ENCODE peak calls at places on chromosomes 6 and 20, in five cellular contexts. One of them, this sample, is unnamed.

GRCh38 chr6:100467144-100468012 is 2.7 kb upstream of the SIM1 start:
- DNase-seq in GM23338: peak; percentile 44
- DNase-seq in OCI-LY7: no peak
- DNase-seq in right lobe of liver: no peak
- DNase-seq in neural progenitor cell: peak; percentile 46
- DNase-seq in this sample: no peak

GRCh38 chr6:107820571-107821261 is 3.4 kb downstream of the SCML4 start:
- DNase-seq in GM23338: no peak
- DNase-seq in OCI-LY7: no peak
- DNase-seq in right lobe of liver: no peak
- DNase-seq in neural progenitor cell: peak; percentile 23
- DNase-seq in this sample: peak; percentile 48

GRCh38 chr6:87164004-87164403 is 8.6 kb downstream of the ZNF292 start:
- DNase-seq in GM23338: no peak
- DNase-seq in OCI-LY7: no peak
- DNase-seq in right lobe of liver: no peak
- DNase-seq in neural progenitor cell: no peak
- DNase-seq in this sample: no peak

GRCh38 chr6:101765281-101765680 is 371.8 kb downstream of the GRIK2 start:
- DNase-seq in GM23338: no peak
- DNase-seq in OCI-LY7: no peak
- DNase-seq in right lobe of liver: no peak
- DNase-seq in neural progenitor cell: no peak
- DNase-seq in this sample: no peak

GRCh38 chr6:34914358-34914757 is 25.3 kb downstream of the ANKS1A start:
- DNase-seq in GM23338: no peak
- DNase-seq in OCI-LY7: no peak
- DNase-seq in right lobe of liver: no peak
- DNase-seq in neural progenitor cell: no peak
- DNase-seq in this sample: no peak

GRCh38 chr6:36840471-36841461 is 1.5 kb upstream of the CPNE5 start:
- DNase-seq in GM23338: peak; percentile 58
- DNase-seq in OCI-LY7: no peak
- DNase-seq in right lobe of liver: no peak
- DNase-seq in neural progenitor cell: peak; percentile 55
- DNase-seq in this sample: no peak

GRCh38 chr6:74519172-74519571 is 686.7 kb downstream of the COL12A1 start:
- DNase-seq in GM23338: no peak
- DNase-seq in OCI-LY7: no peak
- DNase-seq in right lobe of liver: no peak
- DNase-seq in neural progenitor cell: no peak
- DNase-seq in this sample: no peak

GRCh38 chr6:165726290-165726875 is 63.3 kb upstream of the PDE10A start:
- DNase-seq in GM23338: no peak
- DNase-seq in OCI-LY7: no peak
- DNase-seq in right lobe of liver: no peak
- DNase-seq in neural progenitor cell: no peak
- DNase-seq in this sample: no peak

GRCh38 chr6:8225113-8225512 is 122.8 kb upstream of the EEF1E1 start:
- DNase-seq in GM23338: no peak
- DNase-seq in OCI-LY7: no peak
- DNase-seq in right lobe of liver: no peak
- DNase-seq in neural progenitor cell: no peak
- DNase-seq in this sample: no peak

GRCh38 chr20:58040447-58041290 is 187.8 kb downstream of the ANKRD60 start:
- DNase-seq in GM23338: peak; percentile 18
- DNase-seq in OCI-LY7: no peak
- DNase-seq in right lobe of liver: no peak
- DNase-seq in neural progenitor cell: peak; percentile 75
- DNase-seq in this sample: no peak

GRCh38 chr6:152161501-152161900 is 354.0 kb downstream of the ESR1 start:
- DNase-seq in GM23338: no peak
- DNase-seq in OCI-LY7: no peak
- DNase-seq in right lobe of liver: no peak
- DNase-seq in neural progenitor cell: no peak
- DNase-seq in this sample: no peak

GRCh38 chr6:39387785-39388184 is 65.3 kb upstream of the KCNK16 start:
- DNase-seq in GM23338: no peak
- DNase-seq in OCI-LY7: no peak
- DNase-seq in right lobe of liver: no peak
- DNase-seq in neural progenitor cell: no peak
- DNase-seq in this sample: no peak

GRCh38 chr6:372336-372911 is 19.1 kb upstream of the IRF4 start:
- DNase-seq in GM23338: no peak
- DNase-seq in OCI-LY7: peak; percentile 68
- DNase-seq in right lobe of liver: peak; percentile 52
- DNase-seq in neural progenitor cell: no peak
- DNase-seq in this sample: no peak

GRCh38 chr6:27205375-27206278 is 41.9 kb upstream of the PRSS16 start:
- DNase-seq in GM23338: peak; percentile 64
- DNase-seq in OCI-LY7: no peak
- DNase-seq in right lobe of liver: no peak
- DNase-seq in neural progenitor cell: peak; percentile 44
- DNase-seq in this sample: no peak

GRCh38 chr20:44056010-44056698 is 130.8 kb downstream of the JPH2 start:
- DNase-seq in GM23338: peak; percentile 77
- DNase-seq in OCI-LY7: no peak
- DNase-seq in right lobe of liver: peak; percentile 53
- DNase-seq in neural progenitor cell: peak; percentile 72
- DNase-seq in this sample: peak; percentile 76

GRCh38 chr6:129203190-129203900 is 320.4 kb downstream of the LAMA2 start:
- DNase-seq in GM23338: no peak
- DNase-seq in OCI-LY7: no peak
- DNase-seq in right lobe of liver: no peak
- DNase-seq in neural progenitor cell: no peak
- DNase-seq in this sample: no peak

GRCh38 chr20:62739581-62740285 is 31.1 kb downstream of the NTSR1 start:
- DNase-seq in GM23338: no peak
- DNase-seq in OCI-LY7: no peak
- DNase-seq in right lobe of liver: peak; percentile 51
- DNase-seq in neural progenitor cell: no peak
- DNase-seq in this sample: peak; percentile 10

GRCh38 chr20:13029687-13030510 is 21.1 kb downstream of the SPTLC3 start:
- DNase-seq in GM23338: no peak
- DNase-seq in OCI-LY7: no peak
- DNase-seq in right lobe of liver: no peak
- DNase-seq in neural progenitor cell: no peak
- DNase-seq in this sample: no peak

GRCh38 chr20:62787866-62788265 is 8.4 kb upstream of the MRGBP start:
- DNase-seq in GM23338: no peak
- DNase-seq in OCI-LY7: no peak
- DNase-seq in right lobe of liver: no peak
- DNase-seq in neural progenitor cell: no peak
- DNase-seq in this sample: no peak

GRCh38 chr6:79784013-79784753 is 153.1 kb downstream of the SH3BGRL2 start:
- DNase-seq in GM23338: no peak
- DNase-seq in OCI-LY7: no peak
- DNase-seq in right lobe of liver: no peak
- DNase-seq in neural progenitor cell: no peak
- DNase-seq in this sample: no peak

GRCh38 chr6:144480518-144480917 is 195.4 kb downstream of the UTRN start:
- DNase-seq in GM23338: no peak
- DNase-seq in OCI-LY7: no peak
- DNase-seq in right lobe of liver: no peak
- DNase-seq in neural progenitor cell: no peak
- DNase-seq in this sample: no peak

GRCh38 chr6:56637640-56638039 is 5.0 kb downstream of the DST start:
- DNase-seq in GM23338: peak; percentile 76
- DNase-seq in OCI-LY7: peak; percentile 24
- DNase-seq in right lobe of liver: no peak
- DNase-seq in neural progenitor cell: peak; percentile 65
- DNase-seq in this sample: peak; percentile 7

GRCh38 chr6:89542081-89542855 is 96.3 kb downstream of the LYRM2 start:
- DNase-seq in GM23338: no peak
- DNase-seq in OCI-LY7: no peak
- DNase-seq in right lobe of liver: no peak
- DNase-seq in neural progenitor cell: no peak
- DNase-seq in this sample: no peak

GRCh38 chr6:101534821-101535220 is 141.3 kb downstream of the GRIK2 start:
- DNase-seq in GM23338: no peak
- DNase-seq in OCI-LY7: no peak
- DNase-seq in right lobe of liver: no peak
- DNase-seq in neural progenitor cell: no peak
- DNase-seq in this sample: no peak

GRCh38 chr6:10837997-10838793 is at the start of gene MAK:
- DNase-seq in GM23338: peak; percentile 96
- DNase-seq in OCI-LY7: peak; percentile 91
- DNase-seq in right lobe of liver: peak; percentile 93
- DNase-seq in neural progenitor cell: peak; percentile 97
- DNase-seq in this sample: peak; percentile 93
- H3K27ac ChIP-seq in GM23338: peak within 1 kb of the TSS; percentile 75
- H3K27ac ChIP-seq in OCI-LY7: peak within 1 kb of the TSS; percentile 74
- H3K27ac ChIP-seq in right lobe of liver: peak within 1 kb of the TSS; percentile 21
- H3K27ac ChIP-seq in neural progenitor cell: peak within 1 kb of the TSS; percentile 69
- H3K27ac ChIP-seq in this sample: no peak within 1 kb of the TSS

GRCh38 chr20:17796096-17796563 is 96.4 kb downstream of the BANF2 start:
- DNase-seq in GM23338: no peak
- DNase-seq in OCI-LY7: no peak
- DNase-seq in right lobe of liver: peak; percentile 86
- DNase-seq in neural progenitor cell: no peak
- DNase-seq in this sample: no peak

GRCh38 chr20:17793986-17794385 is 94.2 kb downstream of the BANF2 start:
- DNase-seq in GM23338: no peak
- DNase-seq in OCI-LY7: no peak
- DNase-seq in right lobe of liver: no peak
- DNase-seq in neural progenitor cell: no peak
- DNase-seq in this sample: no peak

GRCh38 chr20:17794400-17794799 is 94.6 kb downstream of the BANF2 start:
- DNase-seq in GM23338: no peak
- DNase-seq in OCI-LY7: no peak
- DNase-seq in right lobe of liver: peak; percentile 86
- DNase-seq in neural progenitor cell: no peak
- DNase-seq in this sample: no peak

GRCh38 chr20:17795003-17795402 is 95.2 kb downstream of the BANF2 start:
- DNase-seq in GM23338: no peak
- DNase-seq in OCI-LY7: no peak
- DNase-seq in right lobe of liver: no peak
- DNase-seq in neural progenitor cell: no peak
- DNase-seq in this sample: no peak

DNA sequence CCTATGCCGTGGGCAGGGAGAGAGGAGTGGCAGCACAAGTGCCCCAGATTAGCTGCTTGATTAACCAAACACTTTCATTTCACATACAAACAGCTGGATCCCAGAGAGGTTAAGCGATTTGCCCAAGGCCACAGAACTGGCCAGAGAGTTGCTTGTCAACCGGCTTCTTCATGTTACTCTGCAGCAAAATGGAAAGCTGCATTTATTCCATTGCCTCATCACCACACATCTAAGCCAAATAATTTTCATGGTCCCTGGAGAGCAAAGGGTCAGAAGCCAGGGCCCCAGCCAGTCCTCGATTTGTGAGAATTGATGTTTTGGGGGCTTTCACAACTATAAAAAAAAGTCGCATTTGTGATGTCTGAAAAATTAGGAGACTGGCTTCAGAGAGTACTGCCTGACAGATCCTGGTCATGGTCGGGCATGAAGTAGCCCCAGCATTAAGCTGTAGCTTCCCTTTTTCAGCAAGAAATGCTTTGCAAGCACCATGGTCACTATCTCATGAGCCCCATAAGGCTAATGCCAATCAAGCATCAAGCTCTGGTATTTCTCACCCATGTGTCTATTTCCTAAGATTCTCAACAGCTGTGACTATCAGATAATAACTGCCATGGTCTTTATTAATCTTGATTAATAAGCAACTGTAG is 95.8 kb downstream of the BANF2 start:
- DNase-seq in GM23338: no peak
- DNase-seq in OCI-LY7: no peak
- DNase-seq in right lobe of liver: no peak
- DNase-seq in neural progenitor cell: no peak
- DNase-seq in this sample: no peak
- H3K4me3 ChIP-seq in GM23338: no peak overlapping the region
- H3K4me3 ChIP-seq in OCI-LY7: no peak overlapping the region
- H3K4me3 ChIP-seq in right lobe of liver: no peak overlapping the region
- H3K4me3 ChIP-seq in neural progenitor cell: no peak overlapping the region
- H3K4me3 ChIP-seq in this sample: no peak overlapping the region

GRCh38 chr6:15396808-15397207 is 150.9 kb downstream of the JARID2 start:
- DNase-seq in GM23338: no peak
- DNase-seq in OCI-LY7: no peak
- DNase-seq in right lobe of liver: no peak
- DNase-seq in neural progenitor cell: no peak
- DNase-seq in this sample: no peak
- H3K4me1 ChIP-seq in GM23338: peaks cover 89% of the 10 kb centered on the region
- H3K4me1 ChIP-seq in OCI-LY7: no peaks in the 10 kb centered on the region
- H3K4me1 ChIP-seq in right lobe of liver: no peaks in the 10 kb centered on the region
- H3K4me1 ChIP-seq in neural progenitor cell: peaks cover 28% of the 10 kb centered on the region
- H3K4me1 ChIP-seq in this sample: peaks cover 4% of the 10 kb centered on the region

GRCh38 chr6:24356310-24357035 is 1.4 kb downstream of the DCDC2 start:
- DNase-seq in GM23338: no peak
- DNase-seq in OCI-LY7: no peak
- DNase-seq in right lobe of liver: no peak
- DNase-seq in neural progenitor cell: no peak
- DNase-seq in this sample: no peak

GRCh38 chr6:24355422-24355821 is 2.4 kb downstream of the DCDC2 start:
- DNase-seq in GM23338: no peak
- DNase-seq in OCI-LY7: no peak
- DNase-seq in right lobe of liver: no peak
- DNase-seq in neural progenitor cell: no peak
- DNase-seq in this sample: no peak

GRCh38 chr6:24359640-24360454 is 2.0 kb upstream of the DCDC2 start:
- DNase-seq in GM23338: peak; percentile 93
- DNase-seq in OCI-LY7: peak; percentile 45
- DNase-seq in right lobe of liver: peak; percentile 73
- DNase-seq in neural progenitor cell: peak; percentile 88
- DNase-seq in this sample: peak; percentile 82

GRCh38 chr6:24357336-24358218 is at the start of gene DCDC2:
- DNase-seq in GM23338: peak; percentile 78
- DNase-seq in OCI-LY7: no peak
- DNase-seq in right lobe of liver: peak; percentile 75
- DNase-seq in neural progenitor cell: peak; percentile 6
- DNase-seq in this sample: peak; percentile 48

DNA sequence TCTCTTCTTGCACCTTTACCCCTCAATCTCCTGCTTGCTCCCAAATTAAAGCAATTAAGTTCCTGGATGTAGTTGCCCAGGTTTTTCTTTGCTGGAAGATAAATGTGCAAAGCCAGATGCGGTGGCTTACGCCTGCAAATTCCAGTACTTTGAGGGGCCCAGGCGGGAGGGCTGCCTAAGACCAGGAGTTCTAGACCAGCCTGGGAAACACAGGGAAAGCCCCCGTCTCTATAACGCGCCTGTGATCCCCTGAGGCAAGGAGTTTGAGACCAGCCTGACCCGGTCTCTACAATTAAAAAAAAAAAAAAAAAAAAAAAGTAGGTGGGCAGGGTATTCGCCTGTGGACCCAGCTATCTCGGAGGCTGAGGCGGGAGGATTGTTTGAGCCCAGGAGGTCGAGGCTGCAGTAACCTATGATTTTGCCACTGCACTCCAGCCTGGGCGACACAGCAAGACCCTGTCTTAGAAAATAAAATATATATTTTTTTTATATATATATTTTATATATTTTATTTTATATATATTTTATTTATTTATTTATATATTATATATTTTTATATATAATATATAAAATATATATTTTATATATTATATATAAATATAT is 461 bp upstream of the DCDC2 start:
- DNase-seq in GM23338: no peak
- DNase-seq in OCI-LY7: no peak
- DNase-seq in right lobe of liver: no peak
- DNase-seq in neural progenitor cell: peak; percentile 22
- DNase-seq in this sample: no peak
- H3K27ac ChIP-seq in GM23338: no peak overlapping the region
- H3K27ac ChIP-seq in OCI-LY7: no peak overlapping the region
- H3K27ac ChIP-seq in right lobe of liver: no peak overlapping the region
- H3K27ac ChIP-seq in neural progenitor cell: no peak overlapping the region
- H3K27ac ChIP-seq in this sample: no peak overlapping the region

This sample was measured in naive thymus-derived CD4-positive, alpha-beta T cell.